ENCODE peak calls at places on chromosomes 7 and 10, in seven cellular contexts. One of them, this sample, is unnamed.

GRCh38 chr10:33227489-33227888 is 107.0 kb downstream of the NRP1 start:
- DNase-seq in fibroblast of pulmonary artery: no peak
- DNase-seq in BE2C: no peak
- DNase-seq in HepG2: no peak
- DNase-seq in aorta: no peak
- DNase-seq in CD4-positive, alpha-beta memory T cell: no peak
- DNase-seq in CD8-positive, alpha-beta T cell: no peak
- DNase-seq in this sample: no peak

GRCh38 chr10:33333260-33334169 is 952 bp downstream of the NRP1 start:
- DNase-seq in fibroblast of pulmonary artery: no peak
- DNase-seq in BE2C: peak
- DNase-seq in HepG2: no peak
- DNase-seq in aorta: no peak
- DNase-seq in CD4-positive, alpha-beta memory T cell: peak
- DNase-seq in CD8-positive, alpha-beta T cell: no peak
- DNase-seq in this sample: no peak

GRCh38 chr10:76160758-76161555 is 729.5 kb downstream of the LRMDA start:
- DNase-seq in fibroblast of pulmonary artery: no peak
- DNase-seq in BE2C: no peak
- DNase-seq in HepG2: no peak
- DNase-seq in aorta: no peak
- DNase-seq in CD4-positive, alpha-beta memory T cell: no peak
- DNase-seq in CD8-positive, alpha-beta T cell: no peak
- DNase-seq in this sample: no peak

GRCh38 chr7:155669717-155670505 is 25.4 kb downstream of the RBM33 start:
- DNase-seq in fibroblast of pulmonary artery: peak
- DNase-seq in BE2C: no peak
- DNase-seq in HepG2: no peak
- DNase-seq in aorta: no peak
- DNase-seq in CD4-positive, alpha-beta memory T cell: no peak
- DNase-seq in CD8-positive, alpha-beta T cell: no peak
- DNase-seq in this sample: peak

GRCh38 chr7:12834782-12835181 is 147.3 kb downstream of the ARL4A start:
- DNase-seq in fibroblast of pulmonary artery: no peak
- DNase-seq in BE2C: no peak
- DNase-seq in HepG2: no peak
- DNase-seq in aorta: no peak
- DNase-seq in CD4-positive, alpha-beta memory T cell: no peak
- DNase-seq in CD8-positive, alpha-beta T cell: no peak
- DNase-seq in this sample: no peak

GRCh38 chr10:588246-589165 is 101.0 kb downstream of the DIP2C start:
- DNase-seq in fibroblast of pulmonary artery: peak
- DNase-seq in BE2C: peak
- DNase-seq in HepG2: no peak
- DNase-seq in aorta: no peak
- DNase-seq in CD4-positive, alpha-beta memory T cell: no peak
- DNase-seq in CD8-positive, alpha-beta T cell: no peak
- DNase-seq in this sample: no peak

GRCh38 chr10:81963606-81964005 is 88.6 kb downstream of the NRG3 start:
- DNase-seq in fibroblast of pulmonary artery: peak
- DNase-seq in BE2C: no peak
- DNase-seq in HepG2: no peak
- DNase-seq in aorta: no peak
- DNase-seq in CD4-positive, alpha-beta memory T cell: no peak
- DNase-seq in CD8-positive, alpha-beta T cell: no peak
- DNase-seq in this sample: no peak

GRCh38 chr10:73263948-73264347 is 11.5 kb upstream of the MRPS16 start:
- DNase-seq in fibroblast of pulmonary artery: peak
- DNase-seq in BE2C: no peak
- DNase-seq in HepG2: peak
- DNase-seq in aorta: no peak
- DNase-seq in CD4-positive, alpha-beta memory T cell: peak
- DNase-seq in CD8-positive, alpha-beta T cell: no peak
- DNase-seq in this sample: no peak

GRCh38 chr10:74011762-74012161 is 13.8 kb downstream of the VCL start:
- DNase-seq in fibroblast of pulmonary artery: peak
- DNase-seq in BE2C: no peak
- DNase-seq in HepG2: no peak
- DNase-seq in aorta: no peak
- DNase-seq in CD4-positive, alpha-beta memory T cell: no peak
- DNase-seq in CD8-positive, alpha-beta T cell: no peak
- DNase-seq in this sample: peak

GRCh38 chr7:24896031-24896433 is 83.9 kb downstream of the OSBPL3 start:
- DNase-seq in fibroblast of pulmonary artery: no peak
- DNase-seq in BE2C: no peak
- DNase-seq in HepG2: no peak
- DNase-seq in aorta: no peak
- DNase-seq in CD4-positive, alpha-beta memory T cell: no peak
- DNase-seq in CD8-positive, alpha-beta T cell: no peak
- DNase-seq in this sample: no peak

GRCh38 chr7:95427123-95427522 is 7.7 kb downstream of the PON2 start:
- DNase-seq in fibroblast of pulmonary artery: no peak
- DNase-seq in BE2C: no peak
- DNase-seq in HepG2: no peak
- DNase-seq in aorta: no peak
- DNase-seq in CD4-positive, alpha-beta memory T cell: no peak
- DNase-seq in CD8-positive, alpha-beta T cell: no peak
- DNase-seq in this sample: no peak

GRCh38 chr7:50657341-50657873 is 92.2 kb upstream of the DDC start:
- DNase-seq in fibroblast of pulmonary artery: peak
- DNase-seq in BE2C: no peak
- DNase-seq in HepG2: no peak
- DNase-seq in aorta: peak
- DNase-seq in CD4-positive, alpha-beta memory T cell: no peak
- DNase-seq in CD8-positive, alpha-beta T cell: no peak
- DNase-seq in this sample: peak

GRCh38 chr10:28077889-28078288 is 79.0 kb upstream of the ODAD2 start:
- DNase-seq in fibroblast of pulmonary artery: no peak
- DNase-seq in BE2C: no peak
- DNase-seq in HepG2: no peak
- DNase-seq in aorta: no peak
- DNase-seq in CD4-positive, alpha-beta memory T cell: no peak
- DNase-seq in CD8-positive, alpha-beta T cell: no peak
- DNase-seq in this sample: peak

GRCh38 chr7:51620690-51621089 is 304.1 kb upstream of the COBL start:
- DNase-seq in fibroblast of pulmonary artery: no peak
- DNase-seq in BE2C: peak
- DNase-seq in HepG2: no peak
- DNase-seq in aorta: no peak
- DNase-seq in CD4-positive, alpha-beta memory T cell: no peak
- DNase-seq in CD8-positive, alpha-beta T cell: no peak
- DNase-seq in this sample: no peak

GRCh38 chr10:14385591-14386201 is 55.0 kb upstream of the FRMD4A start:
- DNase-seq in fibroblast of pulmonary artery: peak
- DNase-seq in BE2C: no peak
- DNase-seq in HepG2: no peak
- DNase-seq in aorta: no peak
- DNase-seq in CD4-positive, alpha-beta memory T cell: no peak
- DNase-seq in CD8-positive, alpha-beta T cell: no peak
- DNase-seq in this sample: no peak

GRCh38 chr7:44244282-44244681 is 43.5 kb downstream of the YKT6 start:
- DNase-seq in fibroblast of pulmonary artery: peak
- DNase-seq in BE2C: peak
- DNase-seq in HepG2: no peak
- DNase-seq in aorta: no peak
- DNase-seq in CD4-positive, alpha-beta memory T cell: peak
- DNase-seq in CD8-positive, alpha-beta T cell: peak
- DNase-seq in this sample: no peak

GRCh38 chr7:76071316-76072242 is 23.7 kb downstream of the MDH2 start:
- DNase-seq in fibroblast of pulmonary artery: peak
- DNase-seq in BE2C: no peak
- DNase-seq in HepG2: no peak
- DNase-seq in aorta: no peak
- DNase-seq in CD4-positive, alpha-beta memory T cell: no peak
- DNase-seq in CD8-positive, alpha-beta T cell: no peak
- DNase-seq in this sample: no peak

DNA sequence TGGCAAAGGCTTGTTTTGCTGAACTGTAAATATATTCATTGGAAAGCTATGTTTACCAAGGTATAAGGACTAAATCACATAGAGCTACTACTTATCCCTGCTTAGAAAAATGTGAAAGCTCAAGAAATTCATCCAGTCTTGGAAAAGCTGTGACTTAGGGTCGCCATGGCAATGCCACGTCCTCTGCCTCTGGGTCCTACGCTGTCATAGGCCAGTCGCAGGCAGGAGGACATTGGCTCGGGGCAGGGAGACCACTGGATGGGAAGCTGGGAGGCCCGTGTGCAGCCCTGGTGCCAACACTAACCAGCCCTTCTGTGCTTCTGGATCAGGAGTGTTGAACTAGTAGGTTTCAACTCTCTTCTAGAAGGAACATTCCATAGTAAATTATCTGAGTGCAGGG is 67.3 kb upstream of the PDZD8 start:
- DNase-seq in fibroblast of pulmonary artery: no peak
- DNase-seq in BE2C: no peak
- DNase-seq in HepG2: no peak
- DNase-seq in aorta: peak
- DNase-seq in CD4-positive, alpha-beta memory T cell: no peak
- DNase-seq in CD8-positive, alpha-beta T cell: no peak
- DNase-seq in this sample: no peak
- H3K4me3 ChIP-seq in fibroblast of pulmonary artery: no peak
- H3K4me3 ChIP-seq in BE2C: no peak
- H3K4me3 ChIP-seq in HepG2: no peak
- H3K4me3 ChIP-seq in aorta: no peak
- H3K4me3 ChIP-seq in CD4-positive, alpha-beta memory T cell: no peak
- H3K4me3 ChIP-seq in CD8-positive, alpha-beta T cell: no peak
- H3K4me3 ChIP-seq in this sample: no peak

DNA sequence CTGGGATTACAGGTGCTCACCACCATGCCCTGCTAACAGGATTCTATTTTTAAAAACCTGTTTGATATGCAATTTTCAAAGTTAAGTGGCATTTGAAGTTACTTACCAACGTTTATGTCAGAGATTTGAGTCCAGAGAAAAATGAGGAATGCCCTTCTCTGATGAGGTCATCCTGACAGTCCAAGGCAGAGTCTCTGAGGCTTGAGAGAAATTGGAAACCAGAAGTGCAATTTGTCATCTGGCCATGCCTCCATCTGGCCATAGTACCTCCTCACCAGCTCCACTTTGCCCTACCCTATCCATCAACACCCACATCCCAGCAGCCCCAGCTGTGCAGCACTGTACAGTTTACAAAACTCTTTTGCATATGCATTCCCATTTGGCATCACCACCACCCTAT is 54.4 kb upstream of the PDZD8 start:
- DNase-seq in fibroblast of pulmonary artery: no peak
- DNase-seq in BE2C: no peak
- DNase-seq in HepG2: no peak
- DNase-seq in aorta: no peak
- DNase-seq in CD4-positive, alpha-beta memory T cell: no peak
- DNase-seq in CD8-positive, alpha-beta T cell: no peak
- DNase-seq in this sample: no peak
- H3K4me3 ChIP-seq in fibroblast of pulmonary artery: no peak
- H3K4me3 ChIP-seq in BE2C: no peak
- H3K4me3 ChIP-seq in HepG2: no peak
- H3K4me3 ChIP-seq in aorta: no peak
- H3K4me3 ChIP-seq in CD4-positive, alpha-beta memory T cell: no peak
- H3K4me3 ChIP-seq in CD8-positive, alpha-beta T cell: no peak
- H3K4me3 ChIP-seq in this sample: no peak

DNA sequence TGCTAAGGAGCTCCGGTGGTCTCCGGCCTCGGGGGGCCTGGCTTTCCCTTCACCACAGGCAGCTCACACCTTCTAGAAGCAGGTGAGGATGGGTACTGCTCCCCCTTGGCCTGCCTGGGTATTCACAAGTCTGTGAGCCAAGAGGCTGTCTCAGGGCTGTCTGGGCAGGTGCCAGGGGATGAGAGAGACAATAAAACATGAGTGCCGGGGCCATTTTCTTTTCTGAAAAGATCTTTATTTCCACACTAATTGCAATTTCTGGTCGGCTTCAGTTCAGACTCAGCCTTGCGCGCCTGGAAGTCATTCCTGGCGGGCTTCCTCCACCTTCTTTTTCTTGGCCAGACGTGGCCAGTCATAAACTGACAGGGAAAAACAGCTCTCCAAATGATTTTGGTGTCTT is 171.3 kb downstream of the ARHGAP12 start:
- DNase-seq in fibroblast of pulmonary artery: no peak
- DNase-seq in BE2C: peak
- DNase-seq in HepG2: no peak
- DNase-seq in aorta: no peak
- DNase-seq in CD4-positive, alpha-beta memory T cell: no peak
- DNase-seq in CD8-positive, alpha-beta T cell: no peak
- DNase-seq in this sample: no peak
- H3K4me3 ChIP-seq in fibroblast of pulmonary artery: no peak
- H3K4me3 ChIP-seq in BE2C: no peak
- H3K4me3 ChIP-seq in HepG2: no peak
- H3K4me3 ChIP-seq in aorta: no peak
- H3K4me3 ChIP-seq in CD4-positive, alpha-beta memory T cell: no peak
- H3K4me3 ChIP-seq in CD8-positive, alpha-beta T cell: no peak
- H3K4me3 ChIP-seq in this sample: no peak

DNA sequence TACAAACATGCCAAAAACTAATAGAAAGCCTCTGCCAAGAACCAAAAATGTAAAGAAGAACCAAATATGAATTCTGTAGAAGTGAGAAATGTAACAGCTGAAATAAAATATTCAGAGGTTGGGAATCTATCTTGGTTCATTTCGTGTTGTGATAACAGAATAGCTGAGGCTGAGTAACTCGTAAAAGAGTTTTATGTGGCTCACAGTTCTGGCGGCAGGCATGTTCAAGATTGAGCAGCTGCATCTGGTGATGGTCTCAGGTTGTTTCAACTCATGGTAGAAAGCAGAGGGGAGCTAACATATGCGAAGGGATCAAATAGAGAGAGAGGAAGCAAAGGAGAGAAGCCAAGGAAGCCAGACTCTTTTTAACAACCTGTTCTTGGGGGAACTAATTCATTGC is 717.2 kb downstream of the TNS3 start:
- DNase-seq in fibroblast of pulmonary artery: no peak
- DNase-seq in BE2C: no peak
- DNase-seq in HepG2: no peak
- DNase-seq in aorta: no peak
- DNase-seq in CD4-positive, alpha-beta memory T cell: no peak
- DNase-seq in CD8-positive, alpha-beta T cell: no peak
- DNase-seq in this sample: no peak
- H3K4me3 ChIP-seq in fibroblast of pulmonary artery: no peak
- H3K4me3 ChIP-seq in BE2C: no peak
- H3K4me3 ChIP-seq in HepG2: no peak
- H3K4me3 ChIP-seq in aorta: no peak
- H3K4me3 ChIP-seq in CD4-positive, alpha-beta memory T cell: no peak
- H3K4me3 ChIP-seq in CD8-positive, alpha-beta T cell: no peak
- H3K4me3 ChIP-seq in this sample: no peak